ENCODE peak calls at places on chromosomes 6 and 20, in six cellular contexts. I, E, W, Z, O and L are unnamed samples.

GRCh38 chr6:51323056-51323455 is 504.4 kb downstream of the TFAP2B start:
- DNase-seq in I (no peak), E (no peak), W (no peak), Z (no peak), O (no peak), L (no peak)

GRCh38 chr6:78611886-78612480 is 255.4 kb upstream of the IRAK1BP1 start:
- DNase-seq in I (peak; percentile 47), E (peak; percentile 26), W (no peak), Z (peak; percentile 40), O (peak; percentile 1), L (peak; percentile 24)

GRCh38 chr6:44270526-44271405 is 516 bp downstream of the TMEM151B start:
- DNase-seq in I (no peak), E (peak; percentile 53), W (no peak), Z (no peak), O (no peak), L (no peak)

GRCh38 chr20:542777-543368 is 717 bp downstream of the CSNK2A1 start:
- DNase-seq in I (peak; percentile 23), E (peak; percentile 55), W (no peak), Z (no peak), O (no peak), L (peak; percentile 58)

GRCh38 chr6:160261991-160262718 is 3.5 kb upstream of the SLC22A2 start:
- DNase-seq in I (peak; percentile 58), E (peak; percentile 70), W (no peak), Z (no peak), O (peak; percentile 45), L (peak; percentile 29)

GRCh38 chr20:58665606-58666005 is 14.5 kb downstream of the STX16 start:
- DNase-seq in I (no peak), E (no peak), W (no peak), Z (no peak), O (no peak), L (no peak)

GRCh38 chr6:118639054-118639964 is 12.1 kb downstream of the CEP85L start:
- DNase-seq in I (no peak), E (no peak), W (no peak), Z (no peak), O (no peak), L (peak; percentile 37)

GRCh38 chr20:52747736-52748135 is 224.4 kb upstream of the TSHZ2 start:
- DNase-seq in I (peak; percentile 7), E (peak; percentile 8), W (no peak), Z (no peak), O (peak; percentile 37), L (no peak)

GRCh38 chr6:15036690-15037245 is 209.1 kb upstream of the JARID2 start:
- DNase-seq in I (no peak), E (peak; percentile 90), W (no peak), Z (no peak), O (peak; percentile 59), L (no peak)

GRCh38 chr6:140398076-140398475 is 1023.6 kb upstream of the CITED2 start:
- DNase-seq in I (no peak), E (no peak), W (no peak), Z (no peak), O (no peak), L (no peak)

GRCh38 chr20:64055893-64056638 is 6.6 kb upstream of the SOX18 start:
- DNase-seq in I (peak; percentile 44), E (peak; percentile 57), W (no peak), Z (peak; percentile 84), O (peak; percentile 90), L (peak; percentile 50)

GRCh38 chr20:63449796-63450730 is 22.4 kb downstream of the KCNQ2 start:
- DNase-seq in I (no peak), E (no peak), W (no peak), Z (no peak), O (no peak), L (no peak)

GRCh38 chr6:27332692-27333641 is 20.9 kb upstream of the POM121L2 start:
- DNase-seq in I (peak; percentile 53), E (peak; percentile 84), W (peak; percentile 24), Z (peak; percentile 37), O (peak; percentile 75), L (peak; percentile 83)

GRCh38 chr6:27888576-27888975 is 23.6 kb downstream of the OR2B2 start:
- DNase-seq in I (no peak), E (no peak), W (no peak), Z (no peak), O (no peak), L (no peak)

GRCh38 chr20:50355593-50356521 is 154.3 kb upstream of the PTPN1 start:
- DNase-seq in I (no peak), E (no peak), W (no peak), Z (no peak), O (no peak), L (no peak)

GRCh38 chr6:161141173-161141572 is 132.7 kb downstream of the AGPAT4 start:
- DNase-seq in I (no peak), E (peak; percentile 57), W (no peak), Z (no peak), O (no peak), L (no peak)

GRCh38 chr6:84182001-84182400 is 45.4 kb downstream of the CEP162 start:
- DNase-seq in I (no peak), E (no peak), W (no peak), Z (peak; percentile 66), O (no peak), L (no peak)

GRCh38 chr6:56637640-56638039 is 5.0 kb downstream of the DST start:
- DNase-seq in I (peak; percentile 68), E (peak; percentile 9), W (peak; percentile 7), Z (peak; percentile 83), O (peak; percentile 67), L (peak; percentile 47)

GRCh38 chr20:2946988-2947961 is 74.0 kb downstream of the PTPRA start:
- DNase-seq in I (peak; percentile 16), E (peak; percentile 72), W (no peak), Z (no peak), O (peak; percentile 100), L (peak; percentile 94)

GRCh38 chr20:37676440-37676839 is 17.4 kb upstream of the CTNNBL1 start:
- DNase-seq in I (no peak), E (no peak), W (no peak), Z (no peak), O (no peak), L (no peak)

GRCh38 chr6:148501178-148501590 is 158.5 kb downstream of the SASH1 start:
- DNase-seq in I (peak; percentile 6), E (no peak), W (no peak), Z (no peak), O (no peak), L (no peak)

DNA sequence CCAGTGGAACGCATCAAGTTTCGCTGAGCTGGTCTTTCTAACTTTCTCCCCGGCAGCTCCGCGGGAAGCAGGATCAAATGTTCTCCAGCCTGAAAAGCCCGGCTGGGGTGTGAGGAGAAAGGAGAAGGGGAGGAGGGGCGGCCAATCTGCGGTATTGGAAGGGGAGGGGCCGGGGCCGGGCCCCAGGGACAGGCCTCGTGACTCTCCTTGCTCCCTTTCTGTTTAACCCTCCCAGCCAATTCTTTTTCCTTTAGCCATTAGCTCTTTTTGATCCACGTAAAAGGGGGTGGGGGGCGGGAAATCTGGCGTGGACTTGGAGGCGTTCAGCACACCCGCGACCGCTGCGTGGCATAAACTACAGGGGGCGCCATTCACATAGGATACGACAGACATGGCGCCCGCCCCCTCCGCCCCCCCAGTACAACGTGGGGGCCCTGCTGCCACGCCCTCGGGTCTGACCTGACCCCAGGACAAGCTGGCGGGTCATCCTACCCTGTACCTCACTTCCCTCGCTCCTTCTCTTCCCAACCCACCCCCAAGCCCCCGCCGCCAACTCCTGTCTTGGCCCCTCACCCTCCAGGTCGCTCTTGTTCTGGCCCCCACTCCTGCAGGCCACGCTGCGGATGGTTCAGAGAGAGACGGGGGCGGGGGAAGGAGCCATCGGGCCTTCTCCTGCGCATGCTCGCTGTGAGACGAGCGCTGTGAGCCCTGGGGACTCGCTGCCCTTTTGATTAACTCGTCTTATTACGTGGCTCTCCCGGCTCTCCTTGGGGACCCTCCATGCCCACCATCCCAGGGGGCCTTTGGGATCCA is 7.8 kb upstream of the MDGA1 start:
- DNase-seq in I (peak; percentile 77), E (peak; percentile 88), W (peak; percentile 30), Z (peak; percentile 82), O (no peak), L (peak; percentile 80)
- TF ChIP-seq MAX in I (peak; percentile 36), E (no peak), W (peak; percentile 13), Z (no peak), O (no peak), L (peak; percentile 25)

GRCh38 chr20:13995841-13996240 is 525 bp downstream of the MACROD2 start:
- DNase-seq in I (peak; percentile 51), E (no peak), W (no peak), Z (peak; percentile 12), O (no peak), L (no peak)

GRCh38 chr20:13996265-13996664 is 949 bp downstream of the MACROD2 start:
- DNase-seq in I (no peak), E (no peak), W (no peak), Z (peak; percentile 4), O (no peak), L (no peak)

GRCh38 chr20:13991311-13991710 is 897 bp upstream of the SEL1L2 start:
- DNase-seq in I (no peak), E (no peak), W (no peak), Z (no peak), O (no peak), L (no peak)

GRCh38 chr20:13990465-13990864 is at the start of gene SEL1L2:
- DNase-seq in I (no peak), E (no peak), W (no peak), Z (no peak), O (no peak), L (no peak)

DNA sequence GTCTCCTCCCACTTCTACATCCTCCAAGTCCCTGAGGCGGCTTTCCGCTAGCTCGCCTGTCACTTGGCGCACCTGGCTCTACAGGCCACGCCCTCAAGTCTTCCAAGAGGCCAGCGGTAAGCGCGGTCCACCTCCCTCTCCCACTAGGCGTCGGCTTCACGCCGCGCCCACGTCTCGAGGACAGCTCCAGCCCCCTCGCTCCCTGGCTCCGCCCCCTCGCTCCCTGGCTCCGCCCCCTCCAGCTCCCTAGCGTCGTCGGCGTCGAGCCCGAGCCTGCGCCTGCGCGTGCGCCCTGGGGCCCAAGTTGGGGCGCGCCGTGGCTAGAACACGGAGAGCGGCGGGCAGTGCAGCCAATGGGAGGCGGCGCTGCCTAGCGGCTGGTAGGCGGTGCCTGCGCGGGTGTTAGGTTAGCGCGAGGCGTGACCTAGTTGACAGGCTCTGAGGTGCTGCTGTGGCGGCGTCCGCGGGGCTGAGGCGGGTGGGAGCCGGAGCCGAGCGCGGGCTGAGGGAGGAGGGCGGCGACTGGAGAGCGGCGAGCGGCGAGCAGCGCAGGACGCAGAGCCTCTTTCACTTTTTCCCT is at the start of gene MACROD2:
- DNase-seq in I (peak; percentile 97), E (no peak), W (no peak), Z (peak; percentile 94), O (peak; percentile 49), L (no peak)
- TF ChIP-seq POLR2A in I (peak; percentile 40), E (no peak), W (no peak), Z (no peak), O (no peak), L (no peak)

GRCh38 chr20:9974324-9974723 is 60.5 kb upstream of the ANKEF1 start:
- DNase-seq in I (no peak), E (no peak), W (no peak), Z (no peak), O (no peak), L (no peak)

GRCh38 chr20:9977629-9978028 is 57.2 kb upstream of the ANKEF1 start:
- DNase-seq in I (no peak), E (no peak), W (no peak), Z (no peak), O (peak; percentile 10), L (no peak)

GRCh38 chr20:9981834-9982233 is 53.0 kb upstream of the ANKEF1 start:
- DNase-seq in I (no peak), E (no peak), W (no peak), Z (no peak), O (no peak), L (no peak)

GRCh38 chr20:9978395-9979004 is 56.3 kb upstream of the ANKEF1 start:
- DNase-seq in I (peak; percentile 94), E (peak; percentile 18), W (peak; percentile 41), Z (peak; percentile 87), O (peak; percentile 82), L (peak; percentile 80)
- TF ChIP-seq MYC in I (peak; percentile 58), E (no peak), W (no peak), Z (no peak), O (no peak), L (peak; percentile 28)

GRCh38 chr6:24551139-24551538 is 56.4 kb downstream of the ALDH5A1 start:
- DNase-seq in I (no peak), E (no peak), W (no peak), Z (no peak), O (no peak), L (no peak)
- TF ChIP-seq MAX in I (no peak), E (no peak), W (no peak), Z (no peak), O (no peak), L (no peak)